ENCODE peak calls at places on chromosome 19, in five cellular contexts. N, P, H, K and V are unnamed samples.

GRCh38 chr19:31496076-31496475 is 146.8 kb upstream of the TSHZ3 start:
- DNase-seq in K (no peak), N (no peak), H (no peak), P (no peak), V (no peak)

GRCh38 chr19:10603873-10604459 is 16.9 kb upstream of the AP1M2 start:
- DNase-seq in H (no peak), P (peak), N (no peak), K (no peak), V (peak)

GRCh38 chr19:40716031-40716654 is 543 bp downstream of the COQ8B start:
- DNase-seq in P (peak), N (peak), H (no peak), K (no peak), V (no peak)

GRCh38 chr19:4068058-4068966 is 1.6 kb upstream of the ZBTB7A start:
- DNase-seq in H (no peak), K (no peak), P (no peak), N (no peak), V (no peak)

GRCh38 chr19:8515317-8515716 is 1.4 kb upstream of the ZNF414 start:
- DNase-seq in H (no peak), K (no peak), P (peak), N (no peak), V (no peak)

GRCh38 chr19:10737680-10738079 is 19.8 kb downstream of the DNM2 start:
- DNase-seq in H (no peak), N (no peak), K (no peak), P (no peak), V (no peak)

GRCh38 chr19:10402441-10403038 is 802 bp downstream of the CDC37 start:
- DNase-seq in H (no peak), K (no peak), P (peak), N (no peak), V (peak)

GRCh38 chr19:29945017-29945416 is 3.0 kb downstream of the URI1 start:
- DNase-seq in N (no peak), K (no peak), H (no peak), P (no peak), V (no peak)

GRCh38 chr19:35715981-35716734 is 1.6 kb upstream of the KMT2B start:
- DNase-seq in H (no peak), N (peak), K (peak), P (peak), V (no peak)

GRCh38 chr19:54478677-54479266 is 5.7 kb upstream of the CDC42EP5 start:
- DNase-seq in K (no peak), P (peak), N (no peak), H (no peak), V (peak)

GRCh38 chr19:40278361-40279045 is 6.6 kb downstream of the AKT2 start:
- DNase-seq in N (no peak), H (no peak), K (no peak), P (peak), V (no peak)

GRCh38 chr19:35116085-35116801 is 620 bp downstream of the FXYD3 start:
- DNase-seq in K (no peak), H (no peak), N (peak), P (no peak), V (no peak)

GRCh38 chr19:10286803-10287737 is at the start of gene ICAM4:
- DNase-seq in P (peak), N (no peak), K (no peak), H (no peak), V (peak)

GRCh38 chr19:29117926-29118325 is 95.0 kb downstream of the UQCRFS1 start:
- DNase-seq in H (no peak), N (no peak), P (no peak), K (no peak), V (no peak)

GRCh38 chr19:47719047-47719885 is 6.0 kb downstream of the EHD2 start:
- DNase-seq in H (peak), N (peak), K (peak), P (peak), V (peak)

GRCh38 chr19:50889638-50890037 is 16.4 kb downstream of the KLK2 start:
- DNase-seq in N (no peak), P (no peak), H (no peak), K (no peak), V (no peak)

GRCh38 chr19:2494084-2494446 is 18.1 kb downstream of the GADD45B start:
- DNase-seq in H (no peak), N (no peak), P (peak), K (no peak), V (peak)

GRCh38 chr19:3114018-3114726 is 20.0 kb downstream of the GNA11 start:
- DNase-seq in P (no peak), H (no peak), N (no peak), K (no peak), V (no peak)

GRCh38 chr19:10625003-10625761 is at the start of gene SLC44A2:
- DNase-seq in P (peak), H (no peak), N (peak), K (peak), V (peak)

GRCh38 chr19:41548954-41549688 is 26.8 kb upstream of the CEACAM21 start:
- DNase-seq in H (no peak), K (no peak), P (no peak), N (no peak), V (no peak)

GRCh38 chr19:29837448-29837961 is 25.7 kb downstream of the CCNE1 start:
- DNase-seq in H (no peak), K (no peak), P (no peak), N (no peak), V (no peak)

GRCh38 chr19:46000497-46001246 is 5.4 kb downstream of the CCDC61 start:
- DNase-seq in N (no peak), H (no peak), K (no peak), P (peak), V (no peak)

GRCh38 chr19:33040994-33041827 is 23.5 kb downstream of the RHPN2 start:
- DNase-seq in P (peak), K (no peak), H (no peak), N (peak), V (peak)

GRCh38 chr19:6088677-6089063 is 21.6 kb downstream of the RFX2 start:
- DNase-seq in N (no peak), P (peak), H (no peak), K (no peak), V (peak)

GRCh38 chr19:11261902-11262839 is at the start of gene DOCK6:
- DNase-seq in H (no peak), K (no peak), P (no peak), N (no peak), V (no peak)

GRCh38 chr19:40803857-40804782 is 5.1 kb downstream of the EGLN2 start:
- DNase-seq in P (no peak), N (no peak), K (no peak), H (no peak), V (no peak)

GRCh38 chr19:11087870-11088507 is 1.3 kb upstream of the LDLR start:
- DNase-seq in K (no peak), N (no peak), P (no peak), H (no peak), V (no peak)

GRCh38 chr19:35868172-35868822 is at the start of gene APLP1:
- DNase-seq in K (no peak), N (peak), P (no peak), H (no peak), V (peak)

GRCh38 chr19:8517551-8518442 is 3.8 kb upstream of the ZNF414 start:
- DNase-seq in H (no peak), P (peak), N (no peak), K (no peak), V (peak)

GRCh38 chr19:57008432-57008831 is 111.4 kb upstream of the USP29 start:
- DNase-seq in H (no peak), K (no peak), P (no peak), N (no peak), V (no peak)

GRCh38 chr19:5914358-5914774 is 312 bp downstream of the CAPS start:
- DNase-seq in P (no peak), K (no peak), N (no peak), H (no peak), V (no peak)

GRCh38 chr19:45470147-45471081 is 2.6 kb downstream of the FOSB start:
- DNase-seq in P (peak), K (no peak), H (peak), N (no peak), V (peak)

GRCh38 chr19:23771761-23772667 is 13.3 kb upstream of the ZNF681 start:
- DNase-seq in P (peak), K (no peak), N (no peak), H (no peak), V (no peak)

GRCh38 chr19:51549533-51550324 is 18.3 kb upstream of the SIGLEC6 start:
- DNase-seq in H (no peak), K (no peak), P (no peak), N (no peak), V (no peak)

GRCh38 chr19:5949792-5950305 is 28.1 kb downstream of the RANBP3 start:
- DNase-seq in K (no peak), N (no peak), H (no peak), P (no peak), V (no peak)

GRCh38 chr19:29491491-29491890 is 34.3 kb upstream of the VSTM2B start:
- DNase-seq in P (no peak), H (no peak), K (no peak), N (no peak), V (no peak)

GRCh38 chr19:10270616-10271394 is at the start of gene ICAM1:
- DNase-seq in P (peak), N (peak), K (peak), H (peak), V (peak)

GRCh38 chr19:31356587-31357314 is 7.5 kb upstream of the TSHZ3 start:
- DNase-seq in H (no peak), K (no peak), N (no peak), P (no peak), V (no peak)

GRCh38 chr19:13103961-13104847 is 1.5 kb upstream of the LYL1 start:
- DNase-seq in N (no peak), H (no peak), P (no peak), K (no peak), V (no peak)
- TF ChIP-seq CTCF in N (peak), H (peak), P (peak), K (peak), V (peak)

GRCh38 chr19:18304496-18305312 is 18.2 kb downstream of the LSM4 start:
- DNase-seq in N (peak), H (peak), P (peak), K (peak), V (peak)
- H3K4me3 ChIP-seq in N (peak), H (peak), P (peak), K (peak), V (peak)

GRCh38 chr19:49602806-49603205 is 11.8 kb downstream of the PRR12 start:
- DNase-seq in H (no peak), K (no peak), P (no peak), N (no peak), V (no peak)
- TF ChIP-seq CTCF in H (no peak), K (no peak), P (no peak), N (no peak), V (no peak)

DNA sequence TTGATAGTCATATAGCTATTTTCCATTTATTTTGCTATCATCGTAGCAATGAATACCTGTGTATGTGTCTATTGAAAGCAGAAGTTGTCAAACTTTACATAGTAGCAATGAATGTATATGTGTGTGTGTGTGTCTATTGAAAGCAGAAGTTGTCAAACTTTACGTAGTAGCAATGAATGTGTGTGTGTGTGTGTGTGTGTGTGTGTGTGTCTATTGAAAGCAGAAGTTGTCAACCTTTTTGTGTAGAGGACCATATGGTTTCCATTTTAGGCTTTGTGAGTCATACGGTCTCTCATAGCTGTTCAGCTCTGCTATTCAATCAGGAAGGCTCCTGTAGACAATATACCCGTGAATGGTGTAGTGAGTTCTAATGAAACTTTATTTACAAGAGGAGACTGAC is 20.8 kb downstream of the NLRP4 start:
- DNase-seq in H (no peak), K (no peak), P (no peak), N (no peak), V (no peak)
- H3K4me3 ChIP-seq in H (no peak), K (no peak), P (no peak), N (no peak), V (no peak)

DNA sequence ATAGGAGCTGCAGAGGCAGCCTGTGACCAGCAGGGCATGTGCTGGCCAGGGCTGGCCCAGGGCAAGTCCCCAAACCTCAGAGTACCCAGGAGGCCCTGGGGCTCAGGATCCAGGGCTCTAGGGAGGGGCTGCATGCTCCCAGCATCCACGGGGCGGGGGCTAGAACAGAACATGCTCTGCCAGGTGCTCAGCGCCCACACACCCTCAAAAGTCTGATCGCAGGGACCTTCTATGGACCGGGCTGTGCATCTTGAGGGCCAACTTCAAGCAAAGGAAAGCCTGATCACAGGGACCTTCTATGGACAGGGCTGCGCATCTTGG is 33.5 kb downstream of the ELL start:
- DNase-seq in N (no peak), K (no peak), H (no peak), P (no peak), V (peak)
- TF ChIP-seq CTCF in N (no peak), K (peak), H (peak), P (peak), V (peak)

DNA sequence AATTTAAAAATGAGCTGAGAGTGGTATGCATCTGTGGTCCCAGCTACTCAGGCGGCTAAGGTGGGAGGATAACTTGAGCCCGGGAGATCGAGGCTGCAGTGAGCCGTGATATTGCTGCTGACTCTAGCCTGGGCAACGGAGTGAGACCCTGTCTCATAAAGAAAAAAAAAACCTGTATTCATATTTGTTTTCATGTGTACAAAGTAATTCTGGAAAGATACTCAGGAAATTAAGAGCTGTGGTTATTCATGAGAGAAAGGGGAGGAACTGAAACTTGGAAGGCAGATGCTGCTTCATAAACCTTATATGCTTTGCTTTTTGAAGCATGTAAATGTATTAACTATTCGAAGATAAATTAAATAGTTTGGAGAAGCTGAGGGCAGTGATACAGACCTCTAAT is 8.8 kb upstream of the RLN3 start:
- DNase-seq in K (no peak), N (no peak), P (no peak), H (no peak), V (no peak)
- H3K4me3 ChIP-seq in K (no peak), N (no peak), P (no peak), H (no peak), V (no peak)

GRCh38 chr19:49781394-49781793 is 14.6 kb downstream of the AP2A1 start:
- DNase-seq in H (no peak), N (no peak), K (no peak), P (no peak), V (no peak)

GRCh38 chr19:49782515-49782914 is 15.7 kb downstream of the AP2A1 start:
- DNase-seq in P (no peak), K (no peak), N (no peak), H (no peak), V (no peak)

GRCh38 chr19:49776371-49776764 is 9.6 kb downstream of the AP2A1 start:
- DNase-seq in H (no peak), K (no peak), P (no peak), N (no peak), V (no peak)

GRCh38 chr19:49780861-49781260 is 14.1 kb downstream of the AP2A1 start:
- DNase-seq in K (no peak), H (no peak), N (no peak), P (no peak), V (no peak)

DNA sequence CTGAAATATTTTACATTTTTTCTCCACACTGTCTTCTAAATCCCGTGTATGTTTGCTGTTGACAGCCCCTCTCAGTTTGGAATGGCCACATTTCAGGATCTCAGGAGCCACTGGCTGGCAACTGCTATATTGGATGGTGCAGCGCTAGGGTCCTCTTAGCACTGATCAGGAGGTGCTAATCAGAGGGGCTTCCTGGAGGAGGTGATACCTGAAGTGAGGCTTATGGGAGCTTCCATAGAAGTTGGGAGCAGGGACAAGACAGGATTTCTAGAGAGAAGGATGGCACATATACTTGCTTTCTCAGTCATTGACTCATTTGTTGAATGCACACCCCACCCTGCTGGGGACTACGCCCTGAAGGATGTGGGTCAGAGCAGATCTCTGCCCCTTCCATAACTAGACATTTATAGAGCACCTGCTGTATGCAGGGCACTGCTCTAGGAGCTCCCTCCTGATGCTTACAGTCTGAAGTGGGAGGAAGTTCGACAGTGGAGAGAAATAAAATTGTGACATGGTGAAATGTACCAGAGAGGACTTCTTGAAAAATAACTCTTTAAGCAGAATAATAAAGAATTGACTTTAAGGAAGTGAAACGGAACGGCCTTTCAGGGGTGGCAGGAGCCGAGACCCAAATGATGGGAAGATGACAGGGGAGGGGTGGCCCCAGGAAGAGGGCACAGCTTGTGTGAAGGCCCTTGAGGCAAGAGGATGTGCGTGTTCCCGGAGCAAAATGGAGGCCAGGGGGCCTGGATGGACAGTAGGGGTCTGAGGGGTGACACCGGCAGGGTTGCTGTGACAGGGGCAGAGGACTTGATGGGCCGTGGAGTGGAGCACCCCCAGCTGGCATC is 13.2 kb downstream of the AP2A1 start:
- DNase-seq in K (no peak), P (no peak), N (no peak), H (no peak), V (no peak)
- TF ChIP-seq CTCF in K (no peak), P (no peak), N (no peak), H (no peak), V (no peak)

GRCh38 chr19:821228-821975 is at the start of gene PLPPR3:
- DNase-seq in K (no peak), P (no peak), N (no peak), H (no peak), V (no peak)

GRCh38 chr19:825897-826640 is 1.6 kb upstream of the AZU1 start:
- DNase-seq in K (no peak), N (no peak), H (no peak), P (no peak), V (no peak)

GRCh38 chr19:824885-825284 is 2.8 kb upstream of the AZU1 start:
- DNase-seq in P (no peak), H (no peak), K (no peak), N (no peak), V (no peak)

GRCh38 chr19:821976-822773 is 420 bp upstream of the PLPPR3 start:
- DNase-seq in P (no peak), N (no peak), K (no peak), H (no peak), V (no peak)

DNA sequence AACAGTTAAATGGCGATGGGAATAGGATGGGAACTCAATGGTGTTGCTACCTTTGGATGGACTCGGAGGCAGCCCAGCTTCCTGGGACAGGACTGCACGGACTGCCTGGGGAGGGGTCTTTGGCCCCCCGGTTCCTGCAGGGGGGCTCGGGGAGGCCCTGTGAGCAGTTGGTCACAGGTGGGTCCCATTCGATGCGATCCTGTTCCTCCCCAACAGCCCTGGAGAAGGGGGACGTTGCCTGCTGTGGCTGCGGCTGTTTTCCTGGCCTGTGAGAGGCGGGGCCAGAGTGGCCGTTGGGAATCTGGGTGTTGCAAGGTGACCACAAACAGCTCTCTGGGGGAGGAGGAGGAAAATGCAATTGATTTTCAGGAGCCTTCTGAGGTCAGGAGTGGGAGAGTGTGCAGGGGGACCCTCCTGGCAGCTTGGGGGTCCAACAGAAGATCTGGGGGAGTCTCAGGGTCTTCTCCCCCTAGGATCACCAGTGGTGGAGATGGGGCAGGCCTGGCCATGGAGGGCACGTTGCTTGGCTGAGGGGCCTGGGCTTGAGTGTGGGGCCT is 1.9 kb upstream of the PLPPR3 start:
- DNase-seq in H (no peak), K (no peak), P (no peak), N (peak), V (no peak)
- H3K4me3 ChIP-seq in H (no peak), K (no peak), P (no peak), N (no peak), V (no peak)

GRCh38 chr19:16376649-16377048 is 52.0 kb downstream of the KLF2 start:
- DNase-seq in N (no peak), P (no peak), K (no peak), H (no peak), V (no peak)
- TF ChIP-seq CTCF in N (no peak), P (peak), K (no peak), H (no peak), V (peak)